ENCODE peak calls at places on chromosome 1, in seven cellular contexts. W is left cardiac atrium; F is type B pancreatic cell; R is T-helper 17 cell; J is Caco-2; N is activated T-cell treated with anti-CD3 and anti-CD28 coated beads, Interleukin-2, amount 50 U/mL, for 1 hour; Q is HS-5. P is an unnamed sample.

GRCh38 chr1:219347843-219348475 is 174.3 kb downstream of the LYPLAL1 start:
- DNase-seq in N (no peak), Q (no peak), R (no peak), W (peak), J (no peak), F (no peak), P (no peak)

GRCh38 chr1:59408608-59409007 is 111.7 kb downstream of the FGGY start:
- DNase-seq in Q (no peak), N (no peak), W (no peak), F (no peak), J (no peak), R (no peak), P (no peak)

GRCh38 chr1:24987875-24988559 is 57.9 kb upstream of the RUNX3 start:
- DNase-seq in R (no peak), J (no peak), W (no peak), N (no peak), F (no peak), Q (no peak), P (no peak)

GRCh38 chr1:186330758-186331157 is 44.3 kb downstream of the TPR start:
- DNase-seq in R (no peak), Q (no peak), N (no peak), W (no peak), F (no peak), J (no peak), P (no peak)

GRCh38 chr1:230113605-230114241 is 46.7 kb downstream of the GALNT2 start:
- DNase-seq in W (peak), Q (peak), F (no peak), J (no peak), N (no peak), R (no peak), P (peak)

GRCh38 chr1:12614402-12615165 is 3.4 kb downstream of the DHRS3 start:
- DNase-seq in J (no peak), F (no peak), R (no peak), W (no peak), N (no peak), Q (no peak), P (no peak)

GRCh38 chr1:79353224-79353623 is 346.7 kb upstream of the ADGRL4 start:
- DNase-seq in J (no peak), N (no peak), Q (no peak), W (peak), R (no peak), F (no peak), P (no peak)

GRCh38 chr1:16014509-16015482 is 3.0 kb downstream of the HSPB7 start:
- DNase-seq in Q (no peak), N (no peak), W (peak), F (no peak), J (no peak), R (no peak), P (no peak)

GRCh38 chr1:164265232-164265631 is 293.8 kb upstream of the PBX1 start:
- DNase-seq in J (no peak), N (no peak), F (no peak), Q (no peak), W (no peak), R (no peak), P (no peak)

GRCh38 chr1:8113257-8114220 is 87.4 kb upstream of the ERRFI1 start:
- DNase-seq in J (no peak), F (no peak), R (no peak), N (no peak), W (no peak), Q (no peak), P (no peak)

GRCh38 chr1:37556712-37557196 is at the start of gene DNALI1:
- DNase-seq in N (peak), R (no peak), J (peak), F (peak), W (peak), Q (no peak), P (peak)